ENCODE peak calls at places on chromosomes 2 and 18, in seven cellular contexts. B is cardiac fibroblast, S is NCI-H2081 treated with DMSO at 0.1 percent for 48 hours, M is HTR-8/SVneo, N is Panc1, K is tibial nerve, U is midbrain. Y is an unnamed sample.

GRCh38 chr2:143686585-143687164 is 557.5 kb downstream of the ARHGAP15 start:
- DNase-seq in B (peak), S (no peak), M (peak), N (peak), K (peak), U (peak), Y (peak)

GRCh38 chr18:67260841-67261240 is 255.7 kb downstream of the DSEL start:
- DNase-seq in B (peak), S (no peak), M (no peak), N (no peak), K (no peak), U (no peak), Y (no peak)

GRCh38 chr18:48992133-48992532 is 41.4 kb upstream of the SMAD7 start:
- DNase-seq in B (no peak), S (no peak), M (no peak), N (no peak), K (no peak), U (no peak), Y (no peak)

GRCh38 chr2:6074303-6074702 is 382.1 kb downstream of the SOX11 start:
- DNase-seq in B (no peak), S (no peak), M (no peak), N (no peak), K (no peak), U (no peak), Y (no peak)

GRCh38 chr18:51234117-51235010 is 36.9 kb upstream of the MEX3C start:
- DNase-seq in B (peak), S (no peak), M (no peak), N (no peak), K (no peak), U (no peak), Y (no peak)

GRCh38 chr2:11421863-11422490 is 44.0 kb downstream of the E2F6 start:
- DNase-seq in B (no peak), S (no peak), M (no peak), N (no peak), K (no peak), U (no peak), Y (no peak)

GRCh38 chr2:236001166-236001828 is 166.9 kb downstream of the GBX2 start:
- DNase-seq in B (no peak), S (no peak), M (no peak), N (no peak), K (no peak), U (no peak), Y (no peak)

GRCh38 chr2:46538393-46538792 is 59.0 kb downstream of the TMEM247 start:
- DNase-seq in B (peak), S (no peak), M (no peak), N (no peak), K (peak), U (no peak), Y (no peak)

GRCh38 chr2:40197121-40197520 is 254.8 kb downstream of the SLC8A1 start:
- DNase-seq in B (no peak), S (no peak), M (no peak), N (no peak), K (no peak), U (no peak), Y (no peak)

GRCh38 chr2:239832995-239833727 is 192.0 kb downstream of the NDUFA10 start:
- DNase-seq in B (no peak), S (no peak), M (no peak), N (no peak), K (no peak), U (no peak), Y (no peak)

GRCh38 chr2:133235959-133236358 is 332.3 kb downstream of the NCKAP5 start:
- DNase-seq in B (peak), S (no peak), M (no peak), N (no peak), K (no peak), U (no peak), Y (no peak)

GRCh38 chr2:99421469-99421868 is 68.3 kb downstream of the REV1 start:
- DNase-seq in B (peak), S (no peak), M (no peak), N (no peak), K (no peak), U (no peak), Y (no peak)

Y was measured in kidney epithelial cell.